ENCODE peak calls at places on chromosomes 3 and 15, in seven cellular contexts. R is small intestine; W is body of pancreas; B is tibial artery; U is BJ; Q is CD4-positive, alpha-beta memory T cell; H is naive thymus-derived CD4-positive, alpha-beta T cell. C is an unnamed sample. For H3K36me3, the result is how much of the 10 kb centered on the place peaks cover.

GRCh38 chr3:194875581-194876402 is 190.1 kb downstream of the FAM43A start:
- DNase-seq in R (no peak), W (no peak), B (no peak), U (no peak), Q (no peak), H (no peak), C (no peak)

GRCh38 chr3:117524890-117525289 is 815.3 kb downstream of the TUSC7 start:
- DNase-seq in R (no peak), W (no peak), B (no peak), U (no peak), Q (no peak), H (no peak), C (no peak)

GRCh38 chr15:89414571-89414970 is 79.9 kb upstream of the POLG start:
- DNase-seq in R (no peak), W (no peak), B (no peak), U (no peak), Q (no peak), H (no peak), C (no peak)

GRCh38 chr15:90813796-90814192 is 54.6 kb upstream of the FURIN start:
- DNase-seq in R (no peak), W (no peak), B (no peak), U (no peak), Q (no peak), H (no peak), C (no peak)

GRCh38 chr3:129404610-129405009 is 23.8 kb downstream of the EFCAB12 start:
- DNase-seq in R (no peak), W (no peak), B (no peak), U (no peak), Q (no peak), H (no peak), C (no peak)

GRCh38 chr15:88023956-88024355 is 232.6 kb downstream of the NTRK3 start:
- DNase-seq in R (no peak), W (no peak), B (no peak), U (no peak), Q (no peak), H (no peak), C (no peak)

GRCh38 chr3:36373084-36373483 is 7.2 kb upstream of the STAC start:
- DNase-seq in R (no peak), W (no peak), B (no peak), U (no peak), Q (no peak), H (no peak), C (no peak)

GRCh38 chr3:172648736-172649135 is 62.1 kb downstream of the NCEH1 start:
- DNase-seq in R (no peak), W (no peak), B (no peak), U (no peak), Q (no peak), H (no peak), C (no peak)

GRCh38 chr3:144771401-144771870 is 799.8 kb downstream of the DIPK2A start:
- DNase-seq in R (no peak), W (no peak), B (no peak), U (peak), Q (no peak), H (no peak), C (no peak)

GRCh38 chr3:188180114-188180513 is 26.2 kb downstream of the LPP start:
- DNase-seq in R (no peak), W (no peak), B (no peak), U (no peak), Q (no peak), H (no peak), C (no peak)

GRCh38 chr3:9399746-9400145 is 2.3 kb downstream of the SETD5 start:
- DNase-seq in R (peak), W (peak), B (peak), U (peak), Q (no peak), H (no peak), C (no peak)

GRCh38 chr15:72389231-72389630 is 8.9 kb upstream of the TMEM202 start:
- DNase-seq in R (peak), W (peak), B (no peak), U (no peak), Q (no peak), H (no peak), C (no peak)

GRCh38 chr15:32053717-32054116 is 23.4 kb downstream of the CHRNA7 start:
- DNase-seq in R (no peak), W (no peak), B (no peak), U (no peak), Q (no peak), H (no peak), C (no peak)

GRCh38 chr3:17183951-17184550 is 299.3 kb downstream of the PLCL2 start:
- DNase-seq in R (no peak), W (no peak), B (no peak), U (peak), Q (no peak), H (no peak), C (no peak)

GRCh38 chr3:34012102-34012461 is 213.7 kb downstream of the PDCD6IP start:
- DNase-seq in R (peak), W (no peak), B (no peak), U (peak), Q (no peak), H (no peak), C (no peak)

GRCh38 chr3:158737987-158738615 is 5.8 kb upstream of the RARRES1 start:
- DNase-seq in R (no peak), W (no peak), B (no peak), U (no peak), Q (no peak), H (no peak), C (no peak)

GRCh38 chr3:71180524-71180923 is 403.0 kb downstream of the FOXP1 start:
- DNase-seq in R (no peak), W (no peak), B (no peak), U (no peak), Q (no peak), H (no peak), C (no peak)

GRCh38 chr15:59741274-59741906 is 52.3 kb upstream of the BNIP2 start:
- DNase-seq in R (peak), W (no peak), B (no peak), U (no peak), Q (no peak), H (no peak), C (no peak)

GRCh38 chr3:24595801-24596200 is 101.2 kb upstream of the THRB start:
- DNase-seq in R (peak), W (no peak), B (no peak), U (no peak), Q (no peak), H (no peak), C (no peak)

GRCh38 chr15:34470892-34471291 is 33.3 kb upstream of the GOLGA8A start:
- DNase-seq in R (no peak), W (no peak), B (no peak), U (no peak), Q (no peak), H (no peak), C (no peak)

GRCh38 chr3:165643433-165643824 is 193.8 kb downstream of the BCHE start:
- DNase-seq in R (no peak), W (no peak), B (no peak), U (no peak), Q (no peak), H (no peak), C (no peak)

GRCh38 chr3:132854856-132855535 is 132.8 kb upstream of the NPHP3 start:
- DNase-seq in R (no peak), W (no peak), B (no peak), U (no peak), Q (no peak), H (no peak), C (no peak)

GRCh38 chr15:34214135-34214534 is 4.2 kb upstream of the KATNBL1 start:
- DNase-seq in R (no peak), W (no peak), B (no peak), U (no peak), Q (no peak), H (no peak), C (no peak)

GRCh38 chr15:56931674-56932507 is 13.4 kb downstream of the TCF12 start:
- DNase-seq in R (peak), W (no peak), B (no peak), U (no peak), Q (no peak), H (peak), C (no peak)

GRCh38 chr15:101172421-101173097 is 79.3 kb downstream of the CHSY1 start:
- DNase-seq in R (no peak), W (no peak), B (no peak), U (no peak), Q (no peak), H (no peak), C (no peak)

GRCh38 chr3:58180099-58180880 is 30.5 kb downstream of the DNASE1L3 start:
- DNase-seq in R (no peak), W (no peak), B (no peak), U (no peak), Q (no peak), H (no peak), C (no peak)

GRCh38 chr3:31422237-31422636 is 110.5 kb upstream of the STT3B start:
- DNase-seq in R (no peak), W (no peak), B (no peak), U (no peak), Q (no peak), H (no peak), C (no peak)

GRCh38 chr15:67878647-67879293 is 38.9 kb upstream of the RNU6-1 start:
- DNase-seq in R (no peak), W (no peak), B (no peak), U (no peak), Q (no peak), H (no peak), C (no peak)

GRCh38 chr15:99703603-99704443 is 29.4 kb downstream of the LYSMD4 start:
- DNase-seq in R (peak), W (peak), B (no peak), U (peak), Q (no peak), H (peak), C (peak)

GRCh38 chr3:42387802-42388651 is 22.4 kb downstream of the LYZL4 start:
- DNase-seq in R (peak), W (no peak), B (no peak), U (no peak), Q (peak), H (peak), C (no peak)

GRCh38 chr3:23776352-23776891 is 29.3 kb upstream of the UBE2E1 start:
- DNase-seq in R (no peak), W (no peak), B (no peak), U (peak), Q (no peak), H (no peak), C (no peak)

GRCh38 chr3:142962175-142962519 is 1.3 kb downstream of the PAQR9 start:
- DNase-seq in R (no peak), W (no peak), B (no peak), U (no peak), Q (no peak), H (no peak), C (no peak)

GRCh38 chr3:58751235-58751634 is 84.7 kb upstream of the FAM3D start:
- DNase-seq in R (no peak), W (no peak), B (no peak), U (no peak), Q (no peak), H (no peak), C (no peak)

GRCh38 chr3:108430540-108430939 is 79.9 kb downstream of the MYH15 start:
- DNase-seq in R (no peak), W (no peak), B (no peak), U (no peak), Q (no peak), H (no peak), C (no peak)

GRCh38 chr15:62647195-62647865 is 395.2 kb upstream of the TPM1 start:
- DNase-seq in R (peak), W (no peak), B (no peak), U (peak), Q (no peak), H (no peak), C (no peak)

GRCh38 chr15:31294067-31294466 is 32.6 kb upstream of the KLF13 start:
- DNase-seq in R (no peak), W (no peak), B (no peak), U (no peak), Q (no peak), H (no peak), C (no peak)

GRCh38 chr3:14132120-14132519 is 7.3 kb downstream of the TMEM43 start:
- DNase-seq in R (no peak), W (no peak), B (no peak), U (no peak), Q (no peak), H (no peak), C (no peak)

GRCh38 chr3:14130230-14130629 is 5.4 kb downstream of the TMEM43 start:
- DNase-seq in R (no peak), W (no peak), B (no peak), U (no peak), Q (no peak), H (no peak), C (no peak)

GRCh38 chr3:14130707-14131106 is 5.9 kb downstream of the TMEM43 start:
- DNase-seq in R (no peak), W (no peak), B (no peak), U (no peak), Q (no peak), H (no peak), C (no peak)

GRCh38 chr3:14132689-14133088 is 7.8 kb downstream of the TMEM43 start:
- DNase-seq in R (no peak), W (no peak), B (no peak), U (no peak), Q (no peak), H (no peak), C (no peak)

DNA sequence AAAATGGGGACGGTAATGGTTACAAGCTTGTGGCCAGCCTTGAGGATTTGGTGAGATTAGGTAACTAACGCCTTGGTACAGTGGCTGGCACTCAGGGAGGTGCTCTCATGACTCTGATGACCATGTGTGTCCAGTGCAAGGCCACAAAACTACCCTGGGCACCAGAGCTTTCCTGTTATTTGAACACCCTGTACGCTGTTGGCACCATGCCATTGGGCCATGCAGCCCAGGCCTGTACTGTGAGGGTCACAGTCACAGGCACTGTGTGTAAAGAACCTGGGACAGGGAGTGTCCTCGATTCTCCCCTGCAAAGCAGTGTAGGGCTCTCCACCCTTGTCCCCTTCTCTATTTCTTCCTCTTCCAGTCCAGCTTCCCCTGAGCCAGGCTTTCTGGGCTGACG is 6.3 kb downstream of the TMEM43 start:
- DNase-seq in R (no peak), W (no peak), B (no peak), U (no peak), Q (no peak), H (no peak), C (no peak)
- H3K36me3 ChIP-seq in R (under half), W (half or more), B (half or more), U (half or more), Q (half or more), H (under half), C (under half)

GRCh38 chr3:147507638-147508286 is 98.6 kb downstream of the ZIC1 start:
- DNase-seq in R (no peak), W (no peak), B (no peak), U (no peak), Q (no peak), H (no peak), C (no peak)
- H3K36me3 ChIP-seq in R (under half), W (under half), B (under half), U (under half), Q (under half), H (under half), C (under half)

DNA sequence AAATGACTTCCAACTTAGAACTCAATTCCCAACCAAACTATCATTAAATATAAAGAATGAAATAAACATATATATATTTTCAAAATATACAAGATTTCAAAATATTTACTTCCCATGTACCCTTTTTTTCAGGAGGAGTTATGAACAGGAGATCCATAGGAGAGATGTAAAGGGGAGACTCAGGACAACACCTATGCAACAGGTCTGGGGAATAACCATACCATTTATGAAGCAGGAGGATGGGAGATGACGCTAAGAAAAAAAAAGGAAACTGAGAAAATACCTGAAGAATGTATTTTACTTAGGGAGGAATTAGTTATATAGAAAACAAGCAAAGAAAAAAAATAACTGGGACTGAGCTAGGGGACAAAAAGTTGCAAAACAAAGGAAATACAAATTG is 23.8 kb downstream of the INTS14 start:
- DNase-seq in R (no peak), W (no peak), B (no peak), U (no peak), Q (no peak), H (no peak), C (no peak)
- H3K36me3 ChIP-seq in R (under half), W (under half), B (under half), U (under half), Q (under half), H (under half), C (under half)

DNA sequence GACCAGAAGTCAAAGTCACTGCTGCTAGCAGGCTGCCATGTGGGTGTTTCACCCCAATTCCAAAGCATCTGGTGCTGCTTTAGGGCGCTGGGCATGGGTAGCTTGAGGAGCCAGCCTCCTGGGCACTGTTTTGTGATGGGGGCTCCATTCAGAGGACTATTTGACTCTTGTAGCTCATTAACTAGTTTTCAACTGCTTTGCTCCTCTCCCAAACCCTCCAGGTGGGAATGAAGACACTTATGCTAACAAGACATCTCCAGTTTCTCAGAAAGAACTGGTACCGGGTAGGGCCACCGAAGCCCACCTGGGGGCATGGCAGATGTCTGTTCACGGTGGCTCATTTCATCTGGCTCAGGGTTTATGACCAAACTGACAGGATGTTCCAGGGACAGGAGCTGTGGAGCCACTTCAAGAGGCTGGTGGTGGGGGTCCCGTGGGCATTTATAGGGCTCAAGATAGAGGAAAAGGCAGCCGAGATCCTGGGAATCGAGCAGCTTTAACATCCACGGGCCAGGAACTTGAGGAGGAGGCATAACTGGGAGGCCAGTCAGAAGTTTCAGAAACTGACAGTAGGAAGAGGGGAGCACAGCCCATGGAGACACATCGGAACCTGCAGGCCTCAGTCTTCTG is 17.7 kb downstream of the AMOTL2 start:
- DNase-seq in R (no peak), W (no peak), B (no peak), U (no peak), Q (no peak), H (no peak), C (no peak)
- H3K36me3 ChIP-seq in R (under half), W (under half), B (half or more), U (half or more), Q (under half), H (under half), C (under half)

GRCh38 chr3:197694251-197694650 is 42.5 kb downstream of the RUBCN start:
- DNase-seq in R (no peak), W (no peak), B (no peak), U (no peak), Q (no peak), H (no peak), C (no peak)

GRCh38 chr3:197687570-197687969 is 49.1 kb downstream of the RUBCN start:
- DNase-seq in R (no peak), W (no peak), B (no peak), U (no peak), Q (no peak), H (no peak), C (no peak)

GRCh38 chr3:197686899-197687298 is 49.8 kb downstream of the RUBCN start:
- DNase-seq in R (no peak), W (no peak), B (no peak), U (no peak), Q (no peak), H (no peak), C (no peak)

GRCh38 chr3:197692641-197693040 is 44.1 kb downstream of the RUBCN start:
- DNase-seq in R (no peak), W (no peak), B (no peak), U (no peak), Q (no peak), H (no peak), C (no peak)

GRCh38 chr3:197690754-197691153 is 46.0 kb downstream of the RUBCN start:
- DNase-seq in R (no peak), W (no peak), B (no peak), U (no peak), Q (no peak), H (no peak), C (no peak)
- H3K36me3 ChIP-seq in R (under half), W (under half), B (under half), U (under half), Q (under half), H (under half), C (under half)

GRCh38 chr15:74793135-74794028 is 11.5 kb downstream of the CSK start:
- DNase-seq in R (no peak), W (no peak), B (no peak), U (no peak), Q (peak), H (peak), C (no peak)
- H3K36me3 ChIP-seq in R (under half), W (under half), B (under half), U (under half), Q (under half), H (under half), C (under half)

GRCh38 chr3:105850593-105850992 is 18.2 kb downstream of the CBLB start:
- DNase-seq in R (no peak), W (no peak), B (no peak), U (no peak), Q (no peak), H (no peak), C (no peak)

GRCh38 chr3:105847452-105847851 is 21.4 kb downstream of the CBLB start:
- DNase-seq in R (no peak), W (no peak), B (no peak), U (no peak), Q (no peak), H (no peak), C (no peak)

GRCh38 chr3:105847865-105848264 is 20.9 kb downstream of the CBLB start:
- DNase-seq in R (no peak), W (no peak), B (no peak), U (no peak), Q (no peak), H (no peak), C (no peak)

GRCh38 chr3:105846809-105847208 is 22.0 kb downstream of the CBLB start:
- DNase-seq in R (no peak), W (no peak), B (no peak), U (no peak), Q (no peak), H (no peak), C (no peak)

DNA sequence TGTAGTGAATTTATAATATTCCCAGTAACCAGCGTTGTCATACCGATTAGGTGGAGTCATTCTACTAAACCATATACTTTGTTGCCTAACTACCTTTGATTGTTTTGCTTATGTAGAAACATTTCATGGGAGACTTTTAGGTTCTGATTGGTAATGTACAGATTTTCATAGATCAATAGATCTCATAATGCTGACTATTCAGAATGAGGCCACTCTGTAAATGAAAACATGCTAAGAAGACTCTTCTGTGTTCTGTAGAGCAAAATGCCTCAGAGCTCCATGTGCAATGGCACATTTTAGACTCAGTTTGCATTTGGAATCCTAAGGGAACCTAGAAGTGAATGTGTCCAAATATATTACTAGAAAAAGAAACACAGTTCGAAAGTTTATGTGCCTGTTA is 20.0 kb downstream of the CBLB start:
- DNase-seq in R (no peak), W (no peak), B (no peak), U (no peak), Q (no peak), H (no peak), C (no peak)
- H3K36me3 ChIP-seq in R (under half), W (under half), B (under half), U (under half), Q (under half), H (under half), C (under half)

C was measured in GM06990.